ENCODE peak calls at places on chromosome 18, in five cellular contexts. D is prostate gland, W is heart left ventricle, T is aorta, R is GM12878. Y is an unnamed sample. For H3K4me1, the result is how much of the 10 kb centered on the place peaks cover.

GRCh38 chr18:8351173-8351572 is 258.1 kb upstream of the RAB12 start:
- DNase-seq in D (no peak), T (no peak), W (no peak), R (no peak), Y (no peak)

GRCh38 chr18:71784777-71785176 is 759.4 kb downstream of the CBLN2 start:
- DNase-seq in T (no peak), D (no peak), R (no peak), W (no peak), Y (no peak)

GRCh38 chr18:31679133-31679731 is 5.1 kb downstream of the B4GALT6 start:
- DNase-seq in W (no peak), D (no peak), R (no peak), T (no peak), Y (peak)

GRCh38 chr18:55402731-55403405 is 185.1 kb downstream of the TCF4 start:
- DNase-seq in T (no peak), W (no peak), D (no peak), R (no peak), Y (no peak)

GRCh38 chr18:59650266-59650820 is 46.9 kb downstream of the CCBE1 start:
- DNase-seq in D (no peak), R (no peak), T (no peak), W (no peak), Y (no peak)

GRCh38 chr18:21805771-21806366 is 65.3 kb downstream of the MIB1 start:
- DNase-seq in R (no peak), T (peak), D (no peak), W (no peak), Y (no peak)

GRCh38 chr18:13680612-13681011 is 45.7 kb downstream of the FAM210A start:
- DNase-seq in R (no peak), W (peak), T (no peak), D (no peak), Y (peak)

GRCh38 chr18:65206551-65207260 is 544.1 kb upstream of the CDH7 start:
- DNase-seq in T (peak), W (no peak), R (no peak), D (no peak), Y (no peak)

GRCh38 chr18:69250305-69251151 is 150.2 kb upstream of the DOK6 start:
- DNase-seq in T (no peak), D (no peak), R (no peak), W (no peak), Y (no peak)

GRCh38 chr18:9638886-9639285 is 24.5 kb upstream of the PPP4R1 start:
- DNase-seq in W (no peak), R (no peak), D (no peak), T (no peak), Y (no peak)

GRCh38 chr18:24319757-24320156 is 77.9 kb downstream of the OSBPL1A start:
- DNase-seq in R (no peak), W (no peak), D (no peak), T (no peak), Y (peak)

GRCh38 chr18:58674863-58675472 is 3.7 kb downstream of the MALT1 start:
- DNase-seq in T (no peak), R (no peak), W (no peak), D (no peak), Y (no peak)

GRCh38 chr18:55321268-55322175 is 266.5 kb downstream of the TCF4 start:
- DNase-seq in R (peak), W (peak), T (peak), D (peak), Y (peak)

GRCh38 chr18:21291106-21291505 is 49.1 kb downstream of the GREB1L start:
- DNase-seq in W (no peak), T (no peak), D (no peak), R (no peak), Y (no peak)

GRCh38 chr18:45284174-45284573 is 331.1 kb upstream of the SLC14A2 start:
- DNase-seq in D (no peak), W (no peak), T (no peak), R (no peak), Y (no peak)

GRCh38 chr18:31241900-31242409 is 76.0 kb upstream of the DSG1 start:
- DNase-seq in W (no peak), R (no peak), D (peak), T (no peak), Y (peak)

GRCh38 chr18:58847383-58848071 is 17.1 kb upstream of the ZNF532 start:
- DNase-seq in D (no peak), W (peak), R (no peak), T (no peak), Y (peak)

GRCh38 chr18:80247403-80247916 is at the start of gene PARD6G:
- DNase-seq in D (peak), T (peak), R (no peak), W (peak), Y (peak)

GRCh38 chr18:24964213-24964612 is 387.8 kb downstream of the ZNF521 start:
- DNase-seq in W (no peak), R (no peak), D (no peak), T (no peak), Y (peak)

DNA sequence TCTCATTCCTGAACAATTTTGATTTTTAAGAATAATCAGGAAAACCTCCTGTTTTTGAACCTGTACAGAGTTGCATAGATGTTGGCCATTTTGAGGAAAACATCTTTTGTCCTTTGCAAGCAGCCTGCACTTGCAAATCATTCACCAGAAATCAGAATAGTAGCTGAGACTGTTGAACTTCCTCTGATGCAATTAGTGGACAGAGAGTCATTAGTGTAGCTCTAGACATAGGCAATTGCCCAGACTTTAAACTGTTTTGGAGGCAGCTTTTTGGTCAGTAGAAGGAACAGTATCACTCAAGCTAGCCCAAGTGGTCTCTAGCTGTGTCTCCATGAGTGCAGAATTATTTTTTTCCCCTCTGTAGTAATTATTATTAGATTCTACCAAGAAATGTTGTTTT is 326.1 kb downstream of the PIK3C3 start:
- DNase-seq in W (no peak), R (no peak), D (no peak), T (no peak), Y (no peak)
- H3K4me3 ChIP-seq in W (no peak), R (no peak), D (no peak), T (no peak), Y (no peak)

GRCh38 chr18:12366794-12367193 is 10.2 kb downstream of the AFG3L2 start:
- DNase-seq in R (no peak), D (no peak), W (no peak), T (no peak), Y (peak)
- H3K4me1 ChIP-seq in R (under half), D (under half), W (half or more), T (under half), Y (under half)

DNA sequence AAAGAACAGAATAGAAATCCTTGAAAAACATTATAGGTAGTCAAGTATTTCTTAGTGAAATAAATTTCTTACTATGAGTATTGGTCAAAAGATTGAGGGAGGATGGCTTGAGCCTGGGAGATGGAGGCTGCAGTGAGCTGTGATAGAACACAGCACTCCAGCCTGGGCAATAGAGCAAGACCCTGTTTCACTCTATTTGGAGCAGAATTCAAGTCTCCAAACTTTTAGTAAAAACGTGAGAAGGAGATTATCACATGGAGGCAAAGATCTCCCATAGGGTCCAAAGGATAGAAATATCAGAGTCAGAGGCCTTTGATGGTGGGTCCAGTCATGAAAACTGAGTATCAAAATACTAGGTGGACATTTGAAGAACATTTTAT is 2.4 kb upstream of the MYL12A start:
- DNase-seq in R (no peak), W (no peak), D (no peak), T (no peak), Y (no peak)
- H3K4me3 ChIP-seq in R (peak), W (peak), D (no peak), T (peak), Y (no peak)

GRCh38 chr18:76452357-76452756 is 42.7 kb downstream of the ZNF516 start:
- DNase-seq in R (no peak), T (no peak), D (no peak), W (peak), Y (no peak)
- H3K4me1 ChIP-seq in R (under half), T (under half), D (under half), W (under half), Y (under half)

GRCh38 chr18:74455386-74455785 is 1.7 kb downstream of the DIPK1C start:
- DNase-seq in W (no peak), R (no peak), D (no peak), T (no peak), Y (no peak)
- H3K4me3 ChIP-seq in W (peak), R (no peak), D (no peak), T (no peak), Y (no peak)

GRCh38 chr18:37711990-37712389 is 146.4 kb upstream of the CELF4 start:
- DNase-seq in T (no peak), R (no peak), W (no peak), D (no peak), Y (no peak)
- H3K4me1 ChIP-seq in T (under half), R (under half), W (under half), D (under half), Y (under half)